ENCODE peak calls at places on chromosomes 4 and X, in four cellular contexts. H, T, F and V are unnamed samples.

GRCh38 chrX:729583-730409 is 99.2 kb downstream of the SHOX start:
- DNase-seq in H (no peak), T (no peak), F (no peak), V (no peak)

GRCh38 chrX:135977611-135978010 is 3.8 kb upstream of the MMGT1 start:
- DNase-seq in T (no peak), H (no peak), F (no peak), V (no peak)

GRCh38 chr4:2850966-2851782 is 7.5 kb downstream of the ADD1 start:
- DNase-seq in T (no peak), H (no peak), F (no peak), V (no peak)

GRCh38 chrX:102975016-102975415 is 37.9 kb downstream of the RAB40AL start:
- DNase-seq in H (no peak), T (no peak), F (no peak), V (no peak)

GRCh38 chr4:39235701-39236100 is 53.4 kb downstream of the WDR19 start:
- DNase-seq in T (no peak), F (no peak), H (no peak), V (no peak)

GRCh38 chr4:6272863-6273660 is 3.4 kb downstream of the WFS1 start:
- DNase-seq in H (no peak), T (no peak), F (no peak), V (no peak)

GRCh38 chr4:76748649-76749048 is 149.3 kb downstream of the SOWAHB start:
- DNase-seq in F (no peak), T (no peak), H (no peak), V (no peak)

GRCh38 chr4:89737888-89738287 is 99.1 kb downstream of the SNCA start:
- DNase-seq in F (no peak), T (no peak), H (no peak), V (no peak)

GRCh38 chrX:39437670-39438441 is 636.6 kb downstream of the MID1IP1 start:
- DNase-seq in F (no peak), H (no peak), T (no peak), V (no peak)

GRCh38 chr4:163681208-163681821 is 186.8 kb downstream of the TMA16 start:
- DNase-seq in F (peak; percentile 38), H (no peak), T (peak; percentile 39), V (peak; percentile 33)

GRCh38 chr4:11626046-11626445 is 197.4 kb upstream of the HS3ST1 start:
- DNase-seq in T (no peak), H (no peak), F (peak; percentile 81), V (no peak)

GRCh38 chr4:11622961-11623725 is 194.4 kb upstream of the HS3ST1 start:
- DNase-seq in F (no peak), H (no peak), T (no peak), V (no peak)

GRCh38 chr4:11624370-11624769 is 195.7 kb upstream of the HS3ST1 start:
- DNase-seq in F (peak; percentile 84), H (no peak), T (no peak), V (no peak)

GRCh38 chr4:11625206-11625605 is 196.5 kb upstream of the HS3ST1 start:
- DNase-seq in H (no peak), T (no peak), F (no peak), V (no peak)

GRCh38 chr4:11623726-11624037 is 195.0 kb upstream of the HS3ST1 start:
- DNase-seq in H (no peak), T (no peak), F (no peak), V (peak; percentile 15)
- TF ChIP-seq YY1 in H (peak; percentile 15), T (no peak), F (no peak), V (no peak)

GRCh38 chr4:140529434-140529833 is 5.5 kb downstream of the ELMOD2 start:
- DNase-seq in H (no peak), T (no peak), F (no peak), V (no peak)

DNA sequence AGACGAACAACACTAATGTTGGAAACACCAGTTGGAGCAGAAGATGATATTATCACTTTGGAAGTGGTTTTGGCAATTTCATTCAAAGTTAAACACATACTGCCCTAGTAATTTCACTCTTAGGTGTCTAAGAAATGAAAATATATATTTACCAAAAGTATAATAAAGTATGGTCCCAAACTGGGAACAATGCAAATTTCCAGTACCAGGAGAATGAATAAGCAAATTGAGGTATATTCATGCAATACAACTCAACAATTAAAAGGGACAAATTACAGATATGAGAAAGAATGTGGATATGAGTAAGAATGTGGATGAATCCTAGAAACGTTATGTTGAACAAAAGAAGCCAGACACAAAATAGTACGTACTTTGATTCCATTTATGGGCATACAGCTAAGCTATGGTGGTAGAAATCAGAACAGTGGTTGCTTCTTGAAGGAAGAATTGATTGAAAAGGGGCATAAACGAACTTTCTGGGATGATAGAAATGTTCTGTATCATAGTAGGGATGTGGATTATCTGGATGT is 10.0 kb downstream of the ELMOD2 start:
- DNase-seq in F (no peak), T (no peak), H (no peak), V (no peak)
- TF ChIP-seq YY1 in F (no peak), T (no peak), H (no peak), V (no peak)

DNA sequence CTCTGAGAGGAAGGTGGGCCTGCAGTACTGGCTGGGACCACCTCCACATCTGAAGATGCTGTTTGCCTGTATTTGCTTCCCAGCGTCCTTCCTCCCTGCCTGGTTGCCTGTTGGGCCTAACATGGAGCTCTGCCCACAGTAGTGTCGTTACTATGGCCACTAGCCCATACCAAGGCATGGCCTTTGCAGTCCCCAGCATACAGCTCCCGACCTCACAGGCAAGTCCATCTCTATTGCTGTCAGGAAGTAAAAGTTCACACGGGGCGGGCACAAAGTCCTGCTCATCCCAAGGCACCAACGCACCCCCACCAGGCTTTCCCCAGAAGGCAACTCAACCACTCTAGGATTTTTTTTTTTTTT is 71.6 kb downstream of the MAML3 start:
- DNase-seq in H (no peak), T (no peak), F (no peak), V (no peak)
- TF ChIP-seq YY1 in H (no peak), T (no peak), F (no peak), V (no peak)

GRCh38 chr4:1213336-1213995 is 35.5 kb downstream of the CTBP1 start:
- DNase-seq in H (no peak), F (no peak), T (no peak), V (no peak)
- TF ChIP-seq YY1 in H (no peak), F (no peak), T (no peak), V (no peak)

GRCh38 chrX:53476371-53476770 is 42.2 kb upstream of the HSD17B10 start:
- DNase-seq in T (no peak), F (no peak), H (no peak), V (no peak)

GRCh38 chrX:53483838-53484420 is 49.8 kb upstream of the HSD17B10 start:
- DNase-seq in H (no peak), T (no peak), F (no peak), V (no peak)

GRCh38 chrX:53479295-53479694 is 45.1 kb upstream of the HSD17B10 start:
- DNase-seq in H (no peak), T (peak; percentile 40), F (no peak), V (peak; percentile 49)

GRCh38 chrX:53481816-53482485 is 47.8 kb upstream of the HSD17B10 start:
- DNase-seq in H (peak; percentile 61), T (peak; percentile 14), F (peak; percentile 45), V (peak; percentile 81)

DNA sequence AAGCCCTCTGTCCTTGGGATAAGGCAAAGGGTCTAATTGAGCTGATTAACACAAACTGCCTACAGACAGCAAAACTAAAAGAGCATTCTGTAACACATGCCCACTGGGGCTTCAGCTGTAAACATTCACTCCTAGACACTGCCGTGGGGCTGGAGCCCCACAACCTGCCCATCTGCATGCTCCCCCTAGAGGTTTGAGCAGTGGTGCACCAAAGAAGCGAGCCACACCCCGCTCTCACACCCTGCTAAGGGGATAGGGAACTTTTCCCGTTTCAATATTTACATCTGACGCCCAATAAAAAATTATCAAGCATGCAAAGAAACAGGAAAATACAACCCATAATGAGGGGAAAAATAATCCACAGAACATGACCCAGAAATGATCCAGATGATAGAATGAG is 46.9 kb upstream of the HSD17B10 start:
- DNase-seq in T (peak; percentile 25), F (no peak), H (peak; percentile 45), V (peak; percentile 16)
- TF ChIP-seq YY1 in T (no peak), F (no peak), H (no peak), V (no peak)

DNA sequence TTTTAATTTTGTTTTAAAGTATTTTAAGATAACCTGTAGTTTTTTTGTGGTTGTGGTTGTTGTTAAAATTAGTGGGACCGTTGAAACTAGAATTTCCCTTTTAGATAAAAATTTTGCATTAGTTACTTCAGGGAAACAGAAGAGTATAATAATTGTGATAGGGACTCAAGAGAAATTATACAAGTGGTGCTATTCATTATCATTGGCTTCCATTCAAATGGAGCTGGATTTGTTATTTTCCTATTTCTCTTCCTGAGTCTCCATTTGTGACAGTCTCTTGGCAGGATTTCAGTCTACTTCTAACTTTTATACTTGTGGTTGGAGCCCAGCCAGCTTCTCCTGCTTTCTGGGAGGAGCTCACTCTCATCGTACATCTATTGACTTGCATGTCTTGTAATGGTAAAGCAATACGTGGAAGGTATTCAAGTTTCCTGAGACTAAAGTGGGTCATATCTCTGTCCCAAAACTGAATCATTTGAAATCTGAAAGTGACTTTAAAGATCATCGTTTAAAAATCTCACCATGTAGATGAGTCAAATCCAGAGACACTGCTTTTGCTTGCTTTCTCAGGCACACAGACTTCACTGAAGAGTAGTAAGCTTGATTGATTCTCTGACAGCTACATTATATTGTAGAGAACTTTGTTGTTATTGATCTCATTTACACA is 155.8 kb downstream of the RPA4 start:
- DNase-seq in T (no peak), F (no peak), H (no peak), V (no peak)
- TF ChIP-seq YY1 in T (no peak), F (no peak), H (no peak), V (no peak)